ENCODE peak calls at places on chromosomes 7 and 10, in seven cellular contexts. Q, G, V, E, M, X and T are unnamed samples. For H3K4me1, the result is how much of the 10 kb centered on the place peaks cover.

GRCh38 chr7:121873795-121874194 is 834 bp downstream of the PTPRZ1 start:
- DNase-seq in Q (no peak), G (no peak), V (no peak), E (no peak), M (no peak), X (no peak), T (no peak)

GRCh38 chr7:33351709-33352108 is 222.3 kb downstream of the BBS9 start:
- DNase-seq in Q (no peak), G (no peak), V (no peak), E (peak), M (no peak), X (no peak), T (no peak)

GRCh38 chr7:2443491-2443890 is 32.7 kb downstream of the GRIFIN start:
- DNase-seq in Q (no peak), G (no peak), V (no peak), E (no peak), M (no peak), X (no peak), T (no peak)

GRCh38 chr10:127331696-127332095 is 135.3 kb upstream of the INSYN2A start:
- DNase-seq in Q (no peak), G (no peak), V (no peak), E (no peak), M (no peak), X (no peak), T (no peak)

GRCh38 chr10:103627111-103627892 is 133.8 kb downstream of the NEURL1 start:
- DNase-seq in Q (no peak), G (no peak), V (no peak), E (no peak), M (no peak), X (no peak), T (no peak)

GRCh38 chr10:84890701-84891100 is 562.3 kb downstream of the CCSER2 start:
- DNase-seq in Q (no peak), G (no peak), V (no peak), E (no peak), M (no peak), X (no peak), T (no peak)

GRCh38 chr10:5540886-5541285 is 16.1 kb downstream of the CALML3 start:
- DNase-seq in Q (peak), G (peak), V (no peak), E (no peak), M (peak), X (no peak), T (no peak)

GRCh38 chr10:810351-810846 is 120.9 kb upstream of the DIP2C start:
- DNase-seq in Q (no peak), G (no peak), V (no peak), E (no peak), M (no peak), X (peak), T (no peak)

GRCh38 chr10:123649672-123650071 is 16.5 kb upstream of the GPR26 start:
- DNase-seq in Q (no peak), G (no peak), V (no peak), E (peak), M (peak), X (no peak), T (no peak)

GRCh38 chr10:91694170-91694794 is 61.4 kb upstream of the PPP1R3C start:
- DNase-seq in Q (no peak), G (peak), V (no peak), E (no peak), M (no peak), X (no peak), T (no peak)

GRCh38 chr10:124150807-124151417 is 57.5 kb upstream of the CHST15 start:
- DNase-seq in Q (peak), G (no peak), V (no peak), E (no peak), M (no peak), X (no peak), T (no peak)

GRCh38 chr10:18229839-18230238 is 89.6 kb downstream of the CACNB2 start:
- DNase-seq in Q (no peak), G (no peak), V (no peak), E (no peak), M (no peak), X (no peak), T (no peak)

GRCh38 chr7:111088328-111088727 is 2.6 kb upstream of the LRRN3 start:
- DNase-seq in Q (no peak), G (no peak), V (no peak), E (no peak), M (no peak), X (no peak), T (no peak)

GRCh38 chr7:108000875-108001758 is 1.8 kb downstream of the LAMB1 start:
- DNase-seq in Q (peak), G (peak), V (no peak), E (peak), M (peak), X (peak), T (no peak)

GRCh38 chr7:100574362-100575205 is 884 bp upstream of the SAP25 start:
- DNase-seq in Q (no peak), G (no peak), V (no peak), E (peak), M (peak), X (no peak), T (no peak)

GRCh38 chr7:151725844-151726770 is 150.8 kb downstream of the PRKAG2 start:
- DNase-seq in Q (no peak), G (no peak), V (no peak), E (no peak), M (no peak), X (no peak), T (no peak)

GRCh38 chr10:29471483-29471859 is 163.3 kb downstream of the SVIL start:
- DNase-seq in Q (no peak), G (no peak), V (no peak), E (no peak), M (no peak), X (no peak), T (no peak)

GRCh38 chr10:103739039-103739764 is 116.2 kb downstream of the SH3PXD2A start:
- DNase-seq in Q (peak), G (peak), V (peak), E (no peak), M (no peak), X (peak), T (no peak)

GRCh38 chr7:20114463-20114862 is 102.7 kb downstream of the MACC1 start:
- DNase-seq in Q (no peak), G (peak), V (no peak), E (no peak), M (no peak), X (no peak), T (no peak)

GRCh38 chr10:132690821-132691610 is 94.9 kb downstream of the NKX6-2 start:
- DNase-seq in Q (peak), G (no peak), V (no peak), E (peak), M (peak), X (no peak), T (no peak)

GRCh38 chr10:31830887-31831286 is 97.7 kb downstream of the ARHGAP12 start:
- DNase-seq in Q (no peak), G (no peak), V (no peak), E (no peak), M (no peak), X (no peak), T (no peak)

GRCh38 chr7:142887282-142888015 is 1.9 kb upstream of the TRPV6 start:
- DNase-seq in Q (peak), G (no peak), V (no peak), E (peak), M (peak), X (no peak), T (no peak)

GRCh38 chr10:118669020-118669766 is 73.7 kb upstream of the PRLHR start:
- DNase-seq in Q (no peak), G (no peak), V (no peak), E (no peak), M (no peak), X (no peak), T (peak)

GRCh38 chr7:118327179-118327578 is 102.7 kb downstream of the ANKRD7 start:
- DNase-seq in Q (no peak), G (no peak), V (no peak), E (no peak), M (no peak), X (no peak), T (no peak)

GRCh38 chr10:26855186-26855585 is 5.6 kb downstream of the ABI1 start:
- DNase-seq in Q (no peak), G (no peak), V (no peak), E (no peak), M (no peak), X (no peak), T (no peak)

GRCh38 chr7:117152213-117153007 is 170.4 kb downstream of the WNT2 start:
- DNase-seq in Q (no peak), G (no peak), V (no peak), E (no peak), M (no peak), X (no peak), T (no peak)

GRCh38 chr10:17229967-17230682 is 2.1 kb downstream of the VIM start:
- DNase-seq in Q (peak), G (peak), V (peak), E (peak), M (peak), X (peak), T (peak)

GRCh38 chr7:156104501-156105336 is 292.5 kb upstream of the SHH start:
- DNase-seq in Q (peak), G (no peak), V (no peak), E (no peak), M (no peak), X (no peak), T (no peak)

GRCh38 chr7:157432541-157432956 is 95.7 kb downstream of the DNAJB6 start:
- DNase-seq in Q (peak), G (peak), V (no peak), E (peak), M (peak), X (peak), T (no peak)

GRCh38 chr7:126803060-126803665 is 449.6 kb downstream of the GRM8 start:
- DNase-seq in Q (no peak), G (peak), V (peak), E (peak), M (no peak), X (peak), T (no peak)

GRCh38 chr7:158443688-158444483 is 143.7 kb downstream of the PTPRN2 start:
- DNase-seq in Q (peak), G (no peak), V (no peak), E (no peak), M (no peak), X (no peak), T (no peak)

GRCh38 chr10:72764151-72764550 is 72.2 kb downstream of the MCU start:
- DNase-seq in Q (no peak), G (no peak), V (peak), E (no peak), M (no peak), X (no peak), T (no peak)

GRCh38 chr7:153034791-153035190 is 275.2 kb downstream of the ACTR3B start:
- DNase-seq in Q (no peak), G (no peak), V (no peak), E (no peak), M (no peak), X (no peak), T (no peak)

GRCh38 chr7:127831312-127832212 is 179.6 kb downstream of the SND1 start:
- DNase-seq in Q (no peak), G (no peak), V (no peak), E (no peak), M (no peak), X (no peak), T (no peak)

GRCh38 chr10:114631678-114632417 is 26.2 kb downstream of the ABLIM1 start:
- DNase-seq in Q (no peak), G (peak), V (peak), E (peak), M (peak), X (peak), T (peak)

GRCh38 chr10:110158051-110159005 is 49.1 kb upstream of the MXI1 start:
- DNase-seq in Q (no peak), G (no peak), V (no peak), E (peak), M (no peak), X (no peak), T (no peak)

GRCh38 chr7:118158766-118159165 is 25.2 kb upstream of the LSM8 start:
- DNase-seq in Q (no peak), G (no peak), V (no peak), E (no peak), M (no peak), X (no peak), T (no peak)

GRCh38 chr10:5449823-5450222 is 37.5 kb downstream of the NET1 start:
- DNase-seq in Q (no peak), G (no peak), V (no peak), E (no peak), M (no peak), X (no peak), T (no peak)

GRCh38 chr10:121459765-121460453 is 138.3 kb downstream of the FGFR2 start:
- DNase-seq in Q (peak), G (no peak), V (no peak), E (peak), M (no peak), X (peak), T (no peak)

DNA sequence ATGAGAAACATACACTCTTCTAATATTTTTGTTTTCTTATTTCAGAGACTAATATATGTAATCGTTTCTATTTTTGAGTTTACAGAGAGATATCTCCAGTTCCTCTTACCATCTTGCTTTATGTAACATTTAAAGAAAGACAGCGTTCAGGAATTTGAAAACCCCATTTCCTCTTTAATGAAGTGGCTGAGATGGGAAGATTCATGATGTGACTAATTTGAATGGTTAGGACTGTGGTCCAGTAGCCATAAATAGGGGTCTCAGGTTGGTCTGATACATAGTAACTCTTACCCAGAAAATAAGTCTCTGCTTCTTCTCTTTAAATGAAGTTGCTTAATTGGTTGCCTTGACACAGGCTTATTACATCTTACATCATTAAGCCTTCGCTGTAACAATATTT is 6.9 kb downstream of the KMT2E start:
- DNase-seq in Q (no peak), G (no peak), V (no peak), E (no peak), M (no peak), X (no peak), T (no peak)
- H3K4me1 ChIP-seq in Q (under half), G (half or more), V (under half), E (under half), M (half or more), X (under half), T (half or more)

DNA sequence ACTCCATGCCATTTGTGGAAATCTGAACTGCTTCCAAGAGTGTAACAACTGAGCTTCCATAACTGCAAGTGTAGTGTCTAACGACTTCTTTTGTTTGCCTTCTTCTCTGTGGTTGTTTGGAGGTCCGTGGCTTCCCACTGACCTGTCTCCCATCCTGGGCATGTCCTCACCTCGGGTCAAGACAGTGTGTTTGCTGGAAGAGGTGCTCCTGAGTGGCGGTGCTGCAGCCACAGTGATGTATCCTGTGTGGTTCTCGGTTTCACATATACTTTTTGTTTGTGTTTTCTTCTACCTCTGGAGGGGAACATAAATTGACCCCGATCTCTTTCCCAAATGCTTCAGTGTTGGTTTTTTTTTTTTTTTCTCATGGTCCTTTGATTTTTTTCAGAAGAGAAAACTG is 84.7 kb upstream of the NPVF start:
- DNase-seq in Q (no peak), G (no peak), V (no peak), E (no peak), M (no peak), X (no peak), T (no peak)
- H3K4me1 ChIP-seq in Q (under half), G (under half), V (under half), E (under half), M (under half), X (under half), T (under half)

GRCh38 chr10:88898727-88899126 is 18.7 kb downstream of the STAMBPL1 start:
- DNase-seq in Q (no peak), G (no peak), V (no peak), E (no peak), M (no peak), X (no peak), T (no peak)
- H3K4me1 ChIP-seq in Q (under half), G (half or more), V (under half), E (under half), M (under half), X (half or more), T (half or more)

GRCh38 chr7:37352251-37352650 is 96.4 kb downstream of the ELMO1 start:
- DNase-seq in Q (no peak), G (no peak), V (no peak), E (no peak), M (no peak), X (no peak), T (no peak)
- H3K4me1 ChIP-seq in Q (under half), G (under half), V (under half), E (under half), M (under half), X (under half), T (half or more)

GRCh38 chr7:49398730-49399129 is 374.7 kb upstream of the VWC2 start:
- DNase-seq in Q (no peak), G (no peak), V (no peak), E (no peak), M (no peak), X (no peak), T (no peak)
- H3K4me1 ChIP-seq in Q (under half), G (under half), V (under half), E (under half), M (under half), X (under half), T (under half)

DNA sequence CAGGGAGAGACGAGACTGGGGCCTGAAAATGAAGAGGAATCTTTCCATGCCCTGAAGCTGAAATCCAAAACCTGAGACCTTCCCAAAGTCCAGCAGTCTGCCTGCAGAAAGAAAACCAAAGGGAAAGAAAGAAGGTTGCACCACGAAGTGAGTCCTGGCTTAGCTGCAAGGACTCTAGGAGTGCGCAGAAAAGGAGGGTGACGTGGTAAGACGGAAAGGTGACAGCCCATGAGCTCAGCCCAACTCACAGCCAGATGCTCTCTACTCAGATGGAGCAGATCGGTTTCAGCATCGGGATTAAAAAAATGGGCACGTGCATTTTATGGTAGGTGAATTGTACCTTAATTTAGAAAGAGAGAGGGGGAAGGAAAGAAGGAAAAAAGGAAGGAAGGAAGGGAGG is 67.0 kb downstream of the VOPP1 start:
- DNase-seq in Q (no peak), G (no peak), V (no peak), E (no peak), M (no peak), X (no peak), T (no peak)
- H3K4me1 ChIP-seq in Q (under half), G (under half), V (under half), E (under half), M (under half), X (under half), T (under half)

DNA sequence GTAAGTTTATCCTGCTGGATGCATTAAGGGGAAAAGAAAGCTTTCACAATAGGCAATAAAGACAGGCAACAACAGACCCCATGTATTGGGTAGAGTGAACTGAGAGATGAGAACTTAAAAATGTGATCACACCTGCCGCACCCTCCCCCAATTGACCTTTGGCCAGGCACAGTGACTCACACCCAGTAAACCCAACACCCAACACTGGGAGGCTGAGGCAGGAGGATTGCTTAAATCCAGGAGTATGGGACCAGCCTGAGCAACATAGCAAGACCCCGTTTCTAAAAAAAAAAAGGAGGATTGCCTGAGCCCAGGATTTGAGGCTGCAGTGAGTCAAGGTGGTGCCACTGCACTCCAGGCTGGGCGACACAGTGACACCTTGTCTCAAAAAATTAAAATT is 86.9 kb downstream of the MPP7 start:
- DNase-seq in Q (no peak), G (peak), V (no peak), E (no peak), M (no peak), X (no peak), T (no peak)
- H3K4me1 ChIP-seq in Q (under half), G (under half), V (under half), E (under half), M (under half), X (under half), T (under half)

GRCh38 chr7:47498229-47499056 is 83.5 kb downstream of the TNS3 start:
- DNase-seq in Q (no peak), G (peak), V (no peak), E (no peak), M (peak), X (no peak), T (no peak)
- H3K4me1 ChIP-seq in Q (under half), G (half or more), V (under half), E (under half), M (half or more), X (half or more), T (under half)